ENCODE peak calls at places on chromosome 4, in seven cellular contexts. S is WTC11, H is mammary epithelial cell, I is fibroblast of mammary gland, J is mesothelial cell of epicardium, Q is K562, U is lung. P is an unnamed sample.

GRCh38 chr4:174521800-174522182 is 497 bp downstream of the HPGD start:
- DNase-seq in S (peak), H (peak), I (no peak), J (peak), Q (peak), U (peak), P (no peak)

GRCh38 chr4:28421221-28421620 is 1560.6 kb downstream of the STIM2 start:
- DNase-seq in S (no peak), H (peak), I (no peak), J (no peak), Q (no peak), U (no peak), P (no peak)

GRCh38 chr4:109465065-109465464 is 31.4 kb downstream of the SEC24B start:
- DNase-seq in S (no peak), H (no peak), I (peak), J (no peak), Q (no peak), U (no peak), P (no peak)

GRCh38 chr4:180567080-180567479 is 1676.1 kb upstream of the TENM3 start:
- DNase-seq in S (no peak), H (no peak), I (no peak), J (no peak), Q (no peak), U (no peak), P (no peak)

GRCh38 chr4:138891610-138892009 is 124.0 kb upstream of the NOCT start:
- DNase-seq in S (no peak), H (no peak), I (no peak), J (no peak), Q (no peak), U (no peak), P (no peak)

GRCh38 chr4:72701987-72702819 is 133.2 kb upstream of the ADAMTS3 start:
- DNase-seq in S (peak), H (peak), I (peak), J (no peak), Q (peak), U (no peak), P (no peak)

GRCh38 chr4:40292313-40292759 is 42.8 kb upstream of the CHRNA9 start:
- DNase-seq in S (no peak), H (peak), I (peak), J (no peak), Q (peak), U (no peak), P (no peak)

GRCh38 chr4:94803181-94803580 is 45.4 kb downstream of the BMPR1B start:
- DNase-seq in S (no peak), H (no peak), I (no peak), J (no peak), Q (no peak), U (no peak), P (no peak)

GRCh38 chr4:138736362-138736761 is 279.2 kb upstream of the NOCT start:
- DNase-seq in S (no peak), H (peak), I (peak), J (no peak), Q (no peak), U (no peak), P (no peak)

GRCh38 chr4:137495578-137495977 is 36.7 kb downstream of the PCDH18 start:
- DNase-seq in S (no peak), H (no peak), I (no peak), J (no peak), Q (no peak), U (no peak), P (no peak)

GRCh38 chr4:10098770-10099139 is 17.8 kb downstream of the WDR1 start:
- DNase-seq in S (no peak), H (peak), I (peak), J (no peak), Q (no peak), U (no peak), P (no peak)

GRCh38 chr4:22764183-22764582 is 71.4 kb downstream of the GBA3 start:
- DNase-seq in S (no peak), H (no peak), I (no peak), J (no peak), Q (no peak), U (no peak), P (no peak)

GRCh38 chr4:19026281-19026680 is 1004.7 kb upstream of the LCORL start:
- DNase-seq in S (no peak), H (peak), I (no peak), J (no peak), Q (no peak), U (peak), P (no peak)

GRCh38 chr4:85725727-85726170 is 250.8 kb downstream of the ARHGAP24 start:
- DNase-seq in S (no peak), H (no peak), I (peak), J (no peak), Q (peak), U (peak), P (no peak)

GRCh38 chr4:43113196-43113595 is 220.7 kb downstream of the GRXCR1 start:
- DNase-seq in S (no peak), H (no peak), I (no peak), J (no peak), Q (no peak), U (no peak), P (no peak)

GRCh38 chr4:10160280-10160856 is 43.8 kb upstream of the WDR1 start:
- DNase-seq in S (no peak), H (no peak), I (peak), J (no peak), Q (peak), U (no peak), P (no peak)

GRCh38 chr4:72375050-72375736 is 193.8 kb downstream of the ADAMTS3 start:
- DNase-seq in S (no peak), H (peak), I (peak), J (no peak), Q (peak), U (no peak), P (no peak)

GRCh38 chr4:125762537-125762936 is 447.8 kb downstream of the FAT4 start:
- DNase-seq in S (no peak), H (no peak), I (peak), J (no peak), Q (no peak), U (no peak), P (no peak)

GRCh38 chr4:147793569-147793968 is 61.7 kb downstream of the ARHGAP10 start:
- DNase-seq in S (no peak), H (no peak), I (no peak), J (no peak), Q (no peak), U (no peak), P (no peak)

GRCh38 chr4:187270154-187270553 is 546.5 kb upstream of the FAT1 start:
- DNase-seq in S (no peak), H (peak), I (no peak), J (no peak), Q (no peak), U (no peak), P (no peak)

GRCh38 chr4:2694691-2695090 is 61.4 kb downstream of the TNIP2 start:
- DNase-seq in S (no peak), H (no peak), I (peak), J (no peak), Q (no peak), U (no peak), P (no peak)

GRCh38 chr4:142428715-142429114 is 417.4 kb downstream of the INPP4B start:
- DNase-seq in S (no peak), H (no peak), I (no peak), J (no peak), Q (no peak), U (no peak), P (no peak)

GRCh38 chr4:110780538-110780937 is 157.7 kb upstream of the PITX2 start:
- DNase-seq in S (no peak), H (no peak), I (no peak), J (no peak), Q (no peak), U (no peak), P (no peak)

GRCh38 chr4:17595471-17596005 is 18.5 kb downstream of the LAP3 start:
- DNase-seq in S (no peak), H (no peak), I (no peak), J (no peak), Q (no peak), U (no peak), P (no peak)

GRCh38 chr4:16205298-16206164 is 20.7 kb downstream of the TAPT1 start:
- DNase-seq in S (no peak), H (no peak), I (no peak), J (no peak), Q (peak), U (no peak), P (no peak)

GRCh38 chr4:158074851-158075250 is 98.0 kb downstream of the GASK1B start:
- DNase-seq in S (no peak), H (no peak), I (no peak), J (no peak), Q (no peak), U (no peak), P (no peak)

GRCh38 chr4:120685756-120686278 is 236.7 kb downstream of the PRDM5 start:
- DNase-seq in S (no peak), H (no peak), I (peak), J (no peak), Q (no peak), U (no peak), P (no peak)

GRCh38 chr4:183158062-183158461 is 59.0 kb downstream of the WWC2 start:
- DNase-seq in S (no peak), H (no peak), I (no peak), J (no peak), Q (no peak), U (no peak), P (no peak)

GRCh38 chr4:182975806-182976205 is 58.6 kb upstream of the DCTD start:
- DNase-seq in S (no peak), H (peak), I (peak), J (no peak), Q (peak), U (no peak), P (no peak)

GRCh38 chr4:169492436-169493163 is 119.8 kb downstream of the NEK1 start:
- DNase-seq in S (peak), H (peak), I (peak), J (no peak), Q (peak), U (no peak), P (no peak)

GRCh38 chr4:73976716-73977115 is 5.1 kb downstream of the PF4 start:
- DNase-seq in S (no peak), H (no peak), I (no peak), J (no peak), Q (no peak), U (no peak), P (no peak)

GRCh38 chr4:138003248-138003647 is 238.9 kb downstream of the SLC7A11 start:
- DNase-seq in S (no peak), H (no peak), I (peak), J (no peak), Q (no peak), U (no peak), P (no peak)

DNA sequence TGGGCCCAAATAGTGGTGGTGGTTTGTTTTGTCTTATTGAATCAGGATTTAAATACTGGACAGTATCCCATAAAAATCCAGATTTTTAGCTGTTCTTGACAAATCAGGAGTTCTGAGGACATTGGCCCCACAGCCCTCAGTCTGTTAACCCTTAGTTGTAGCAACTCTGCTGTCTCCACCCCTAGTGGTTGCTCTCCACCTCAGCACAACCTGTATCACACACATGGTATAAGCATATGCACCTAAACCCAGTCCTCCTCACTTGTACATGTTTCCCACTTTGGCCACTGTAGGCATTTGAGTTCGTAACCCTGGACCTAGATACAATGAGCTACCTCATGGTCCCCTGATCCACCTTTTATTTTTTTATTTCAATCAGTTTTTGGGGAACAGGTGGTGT is 75.9 kb downstream of the MRPL1 start:
- DNase-seq in S (no peak), H (no peak), I (no peak), J (no peak), Q (no peak), U (no peak), P (no peak)
- TF ChIP-seq CTCF in S (no peak), H (no peak), I (no peak), J (no peak), Q (no peak), U (no peak), P (no peak)

GRCh38 chr4:6343950-6344408 is 74.3 kb downstream of the WFS1 start:
- DNase-seq in S (no peak), H (peak), I (peak), J (no peak), Q (peak), U (no peak), P (no peak)
- TF ChIP-seq CTCF in S (no peak), H (peak), I (no peak), J (no peak), Q (peak), U (no peak), P (peak)

GRCh38 chr4:185638093-185638492 is 102.8 kb upstream of the PDLIM3 start:
- DNase-seq in S (no peak), H (no peak), I (no peak), J (no peak), Q (no peak), U (no peak), P (no peak)

GRCh38 chr4:185638548-185639301 is 103.4 kb upstream of the PDLIM3 start:
- DNase-seq in S (peak), H (no peak), I (peak), J (no peak), Q (no peak), U (no peak), P (no peak)

GRCh38 chr4:185637162-185637875 is 102.0 kb upstream of the PDLIM3 start:
- DNase-seq in S (no peak), H (no peak), I (peak), J (no peak), Q (no peak), U (peak), P (no peak)

DNA sequence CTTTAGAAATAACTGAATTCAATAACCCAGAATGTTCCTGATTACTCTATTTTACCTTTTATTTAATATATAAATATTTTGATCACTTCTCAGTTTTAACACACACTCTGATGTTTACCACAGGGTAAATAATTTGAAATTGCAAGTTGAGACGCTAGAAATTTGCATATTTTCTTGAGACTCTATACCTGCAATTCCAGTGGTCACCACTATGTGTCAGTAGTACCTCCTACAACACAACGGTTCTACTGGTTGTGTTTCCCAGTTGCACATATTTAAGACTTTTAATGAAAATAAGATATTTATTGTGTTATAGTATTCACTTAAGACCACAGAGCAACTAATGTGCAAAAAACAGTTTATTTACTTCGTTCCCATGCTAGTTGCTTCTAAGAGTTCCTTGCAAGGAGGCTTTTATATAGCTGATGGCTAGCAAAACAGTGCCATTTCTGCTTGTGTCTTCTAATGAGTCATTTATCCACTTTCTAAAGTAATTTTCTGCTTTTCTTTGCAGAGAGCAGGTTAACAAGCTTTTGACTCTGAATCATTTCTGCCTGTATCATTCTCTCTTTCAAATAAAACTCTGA is 98.9 kb upstream of the PDLIM3 start:
- DNase-seq in S (no peak), H (no peak), I (peak), J (no peak), Q (peak), U (no peak), P (no peak)
- TF ChIP-seq CTCF in S (peak), H (peak), I (peak), J (peak), Q (peak), U (no peak), P (peak)

GRCh38 chr4:56762484-56763250 is 58.8 kb downstream of the SPINK2 start:
- DNase-seq in S (no peak), H (no peak), I (no peak), J (no peak), Q (no peak), U (no peak), P (no peak)
- TF ChIP-seq CTCF in S (no peak), H (no peak), I (no peak), J (no peak), Q (no peak), U (no peak), P (no peak)

DNA sequence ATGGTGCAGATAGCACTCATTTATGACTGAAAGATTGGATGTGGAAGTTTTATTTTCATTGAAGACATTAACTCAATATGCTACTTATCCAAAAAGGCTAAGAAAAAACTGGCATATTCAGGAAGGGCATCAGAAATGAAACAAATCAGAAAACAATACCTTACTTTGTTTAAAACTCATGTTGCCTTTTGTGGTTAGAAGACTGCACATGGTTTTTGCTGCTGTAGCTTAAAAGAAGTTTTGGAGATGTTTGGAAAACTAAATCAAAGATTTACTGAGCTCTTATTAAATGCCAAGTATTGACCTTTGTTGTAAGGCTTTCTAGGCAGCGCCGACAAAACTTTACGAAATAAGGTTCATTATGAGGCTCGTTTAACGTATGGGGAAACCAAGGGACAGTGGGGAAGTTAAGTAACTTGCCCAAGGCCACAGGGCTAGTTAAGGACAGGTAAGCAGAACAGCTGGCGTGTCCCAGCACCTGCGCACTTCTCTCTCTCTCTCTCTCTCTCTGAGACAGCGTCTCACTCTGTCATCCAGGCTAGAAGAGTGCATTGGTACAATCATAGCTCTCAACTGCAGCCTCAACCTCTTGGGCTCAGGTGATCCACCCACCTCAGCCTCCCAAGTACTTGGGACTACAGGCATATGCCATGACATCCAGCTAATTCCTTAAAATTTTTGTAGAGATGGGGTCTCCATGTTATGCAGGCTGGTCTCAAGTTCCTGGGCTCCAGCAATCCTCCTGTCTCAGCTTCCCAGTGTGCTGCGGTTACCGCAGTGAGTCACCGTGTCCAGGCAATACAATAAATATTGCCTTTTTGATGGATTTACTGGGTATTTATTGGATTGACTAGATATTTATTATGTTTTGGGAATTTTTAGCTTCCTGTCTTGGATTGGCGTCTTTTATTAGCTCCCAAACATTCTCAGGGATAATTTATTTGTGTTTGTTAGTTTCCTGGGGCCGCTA is 16.1 kb downstream of the LRP2BP start:
- DNase-seq in S (no peak), H (peak), I (no peak), J (no peak), Q (no peak), U (no peak), P (no peak)
- TF ChIP-seq CTCF in S (no peak), H (no peak), I (no peak), J (no peak), Q (no peak), U (no peak), P (no peak)

DNA sequence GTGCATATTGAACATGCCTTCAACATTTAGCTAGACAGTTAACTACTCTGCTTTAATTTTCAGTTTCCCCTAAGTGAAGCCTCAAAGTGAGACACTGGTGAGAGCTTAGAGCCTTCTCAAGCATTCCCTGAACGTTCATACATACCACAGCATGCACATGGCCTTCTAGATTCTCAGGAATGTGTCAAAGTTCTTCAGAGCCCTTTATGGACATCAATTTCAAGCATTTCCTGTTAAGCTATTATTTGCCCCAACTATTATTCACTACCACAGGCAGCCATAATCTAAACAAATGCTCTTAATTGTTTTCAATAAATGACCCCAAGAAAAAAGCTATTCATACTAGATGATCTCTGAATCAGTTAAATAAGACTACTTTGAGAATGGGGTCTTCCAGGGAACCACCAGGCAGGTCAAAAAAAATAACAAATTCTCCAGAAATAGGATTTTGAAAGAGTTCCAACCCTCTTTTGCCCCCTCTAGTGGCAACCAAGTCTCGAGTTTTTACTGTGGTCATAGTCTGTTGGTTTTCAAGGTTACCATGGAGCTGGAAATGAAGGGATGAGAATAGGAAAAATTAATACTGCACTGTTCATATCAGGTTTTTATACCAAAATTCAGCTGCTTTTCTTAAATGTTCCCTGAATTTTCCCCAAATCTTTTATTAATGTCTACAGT is 235.4 kb downstream of the RAB28 start:
- DNase-seq in S (no peak), H (no peak), I (peak), J (no peak), Q (no peak), U (no peak), P (no peak)
- TF ChIP-seq CTCF in S (peak), H (no peak), I (peak), J (peak), Q (no peak), U (no peak), P (peak)

DNA sequence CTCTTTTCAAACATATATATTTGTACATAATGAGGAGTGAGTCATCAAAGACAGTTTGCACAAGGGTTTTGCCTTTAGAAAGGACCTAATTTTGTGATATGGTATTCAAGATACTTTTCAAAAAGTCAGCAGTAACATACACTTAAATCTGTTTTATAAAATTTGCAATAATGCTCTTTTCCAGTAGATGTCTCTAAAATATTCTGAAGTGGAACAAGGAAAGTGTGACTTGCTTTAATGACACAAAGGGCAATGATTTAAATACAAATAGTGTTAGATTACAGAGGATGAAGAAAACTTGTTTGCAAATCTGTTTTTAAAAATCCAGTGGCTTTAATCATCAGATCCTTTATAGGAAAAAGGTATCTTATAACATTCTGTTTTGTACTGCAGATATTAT is 20.0 kb downstream of the MMRN1 start:
- DNase-seq in S (no peak), H (no peak), I (no peak), J (no peak), Q (no peak), U (no peak), P (no peak)
- TF ChIP-seq CTCF in S (no peak), H (no peak), I (no peak), J (no peak), Q (no peak), U (no peak), P (no peak)